ENCODE peak calls at places on chromosomes 12 and 14, in four cellular contexts. L is memory B cell; D is effector memory CD8-positive, alpha-beta T cell; E is NCI-H1048. M is an unnamed sample.
A peak's percentile ranks its signal among the peaks of the same experiment; 100 is the strongest.

GRCh38 chr14:33657478-33657877 is 293.4 kb downstream of the EGLN3 start:
- DNase-seq in L (no peak), E (no peak), D (no peak), M (no peak)

GRCh38 chr12:69343885-69344612 is 4.1 kb upstream of the LYZ start:
- DNase-seq in D (no peak), E (no peak), L (no peak), M (no peak)

GRCh38 chr14:97624985-97625384 is 827.8 kb downstream of the VRK1 start:
- DNase-seq in L (no peak), E (no peak), D (no peak), M (no peak)

GRCh38 chr12:95633049-95633545 is 81.8 kb upstream of the USP44 start:
- DNase-seq in D (no peak), L (no peak), E (no peak), M (no peak)

GRCh38 chr14:65214741-65215140 is 112.4 kb upstream of the MAX start:
- DNase-seq in E (no peak), L (no peak), D (no peak), M (no peak)

GRCh38 chr14:36835145-36835544 is 173.5 kb downstream of the PAX9 start:
- DNase-seq in D (no peak), E (no peak), L (no peak), M (no peak)

GRCh38 chr14:32202468-32202865 is 602 bp downstream of the RNU6-8 start:
- DNase-seq in E (no peak), L (no peak), D (no peak), M (no peak)

GRCh38 chr12:23277831-23278230 is 652.9 kb downstream of the ETNK1 start:
- DNase-seq in L (no peak), D (no peak), E (no peak), M (no peak)

GRCh38 chr14:92513966-92514843 is 624 bp downstream of the RIN3 start:
- DNase-seq in E (no peak), L (peak; percentile 34), D (peak; percentile 43), M (no peak)

GRCh38 chr14:75736845-75737485 is 75.9 kb downstream of the TTLL5 start:
- DNase-seq in E (no peak), L (no peak), D (no peak), M (no peak)

GRCh38 chr14:75864352-75864751 is 117.4 kb downstream of the TGFB3 start:
- DNase-seq in L (no peak), D (no peak), E (no peak), M (no peak)

GRCh38 chr12:131082795-131083194 is 129.1 kb downstream of the ADGRD1 start:
- DNase-seq in E (no peak), D (no peak), L (no peak), M (no peak)

GRCh38 chr12:24256636-24257150 is 307.2 kb upstream of the SOX5 start:
- DNase-seq in E (no peak), L (no peak), D (no peak), M (no peak)

GRCh38 chr12:3249081-3249800 is 172.1 kb downstream of the TSPAN9 start:
- DNase-seq in D (no peak), L (no peak), E (no peak), M (no peak)

GRCh38 chr14:23361320-23361719 is 3.7 kb downstream of the EFS start:
- DNase-seq in D (no peak), L (no peak), E (no peak), M (no peak)

GRCh38 chr14:93954900-93955891 is 21.2 kb downstream of the ASB2 start:
- DNase-seq in L (no peak), E (no peak), D (peak; percentile 65), M (peak; percentile 67)

GRCh38 chr12:4069046-4070010 is 196.1 kb upstream of the PARP11 start:
- DNase-seq in E (no peak), D (no peak), L (no peak), M (no peak)

GRCh38 chr12:132453361-132454133 is 36.4 kb upstream of the FBRSL1 start:
- DNase-seq in L (no peak), D (no peak), E (no peak), M (no peak)

GRCh38 chr12:48815281-48816110 is 2.8 kb upstream of the CACNB3 start:
- DNase-seq in D (no peak), L (no peak), E (peak; percentile 55), M (no peak)

GRCh38 chr14:35689000-35689460 is 120.1 kb downstream of the RALGAPA1 start:
- DNase-seq in E (no peak), D (no peak), L (no peak), M (no peak)

GRCh38 chr14:93269341-93270068 is 62.4 kb downstream of the UBR7 start:
- DNase-seq in D (no peak), E (no peak), L (no peak), M (no peak)

GRCh38 chr12:73330584-73331351 is 1058.6 kb downstream of the TRHDE start:
- DNase-seq in L (no peak), D (no peak), E (no peak), M (no peak)

GRCh38 chr14:87233266-87233665 is 759.7 kb downstream of the GALC start:
- DNase-seq in D (no peak), L (no peak), E (no peak), M (no peak)

GRCh38 chr14:60090864-60091519 is 731 bp upstream of the PCNX4 start:
- DNase-seq in L (peak; percentile 24), D (peak; percentile 16), E (no peak), M (no peak)

GRCh38 chr12:55727643-55728184 is 1.1 kb downstream of the CD63 start:
- DNase-seq in D (no peak), L (no peak), E (no peak), M (no peak)

M was measured in GM12891.